ENCODE peak calls at places on chromosomes 11 and 22, in eight cellular contexts. V is HCT116, Z is A549, C is GM23338, R is SK-N-SH, M is K562, T is GM12878, W is HepG2. J is an unnamed sample. For H3K4me1, the result is how much of the 10 kb centered on the place peaks cover.

GRCh38 chr11:32947985-32948384 is 55.4 kb downstream of the QSER1 start:
- DNase-seq in V (no peak), Z (no peak), C (no peak), R (no peak), M (no peak), T (no peak), W (no peak), J (no peak)

GRCh38 chr11:12842933-12843636 is 166.0 kb upstream of the RASSF10 start:
- DNase-seq in V (no peak), Z (peak), C (no peak), R (peak), M (peak), T (no peak), W (no peak), J (no peak)

GRCh38 chr22:31488988-31489617 is 539 bp downstream of the EIF4ENIF1 start:
- DNase-seq in V (no peak), Z (peak), C (peak), R (peak), M (peak), T (no peak), W (no peak), J (no peak)

GRCh38 chr11:94933225-94934130 is 39.9 kb downstream of the CWC15 start:
- DNase-seq in V (no peak), Z (no peak), C (no peak), R (peak), M (no peak), T (no peak), W (no peak), J (no peak)

GRCh38 chr11:38339835-38340440 is 1741.9 kb upstream of the RAG2 start:
- DNase-seq in V (no peak), Z (no peak), C (no peak), R (no peak), M (no peak), T (no peak), W (no peak), J (no peak)

GRCh38 chr11:88344869-88345268 is 7.3 kb upstream of the CTSC start:
- DNase-seq in V (no peak), Z (no peak), C (no peak), R (no peak), M (no peak), T (no peak), W (no peak), J (no peak)

GRCh38 chr11:121105063-121105480 is 4.0 kb downstream of the TECTA start:
- DNase-seq in V (no peak), Z (no peak), C (no peak), R (no peak), M (no peak), T (no peak), W (no peak), J (no peak)

GRCh38 chr11:33622231-33622630 is 78.4 kb downstream of the C11orf91 start:
- DNase-seq in V (no peak), Z (no peak), C (no peak), R (no peak), M (no peak), T (no peak), W (no peak), J (no peak)

GRCh38 chr11:114192841-114193389 is 103.3 kb upstream of the NNMT start:
- DNase-seq in V (no peak), Z (no peak), C (no peak), R (no peak), M (no peak), T (no peak), W (no peak), J (no peak)

GRCh38 chr11:16191212-16191851 is 165.0 kb downstream of the SOX6 start:
- DNase-seq in V (no peak), Z (peak), C (no peak), R (no peak), M (no peak), T (no peak), W (peak), J (no peak)

GRCh38 chr11:102603091-102603490 is 22.0 kb downstream of the MMP20 start:
- DNase-seq in V (peak), Z (no peak), C (no peak), R (no peak), M (no peak), T (no peak), W (peak), J (no peak)

GRCh38 chr11:71300187-71300586 is 47.8 kb upstream of the SHANK2 start:
- DNase-seq in V (no peak), Z (no peak), C (no peak), R (no peak), M (no peak), T (no peak), W (no peak), J (no peak)

GRCh38 chr11:111334495-111335123 is 36.3 kb downstream of the POU2AF3 start:
- DNase-seq in V (no peak), Z (peak), C (no peak), R (peak), M (no peak), T (no peak), W (peak), J (no peak)

GRCh38 chr11:128207861-128208321 is 379.5 kb downstream of the ETS1 start:
- DNase-seq in V (peak), Z (peak), C (no peak), R (no peak), M (no peak), T (no peak), W (no peak), J (peak)

GRCh38 chr22:22702159-22702873 is 57.9 kb downstream of the GGTLC2 start:
- DNase-seq in V (no peak), Z (no peak), C (peak), R (no peak), M (no peak), T (no peak), W (no peak), J (no peak)

GRCh38 chr11:106786251-106786650 is 232.0 kb downstream of the GUCY1A2 start:
- DNase-seq in V (no peak), Z (no peak), C (no peak), R (no peak), M (no peak), T (no peak), W (no peak), J (no peak)

GRCh38 chr11:23959466-23959865 is 537.4 kb upstream of the LUZP2 start:
- DNase-seq in V (no peak), Z (no peak), C (peak), R (no peak), M (no peak), T (no peak), W (no peak), J (no peak)

GRCh38 chr11:86499723-86500129 is 125.0 kb downstream of the CCDC81 start:
- DNase-seq in V (no peak), Z (peak), C (no peak), R (no peak), M (no peak), T (no peak), W (peak), J (no peak)

GRCh38 chr22:40498454-40499186 is 128.2 kb downstream of the SGSM3 start:
- DNase-seq in V (peak), Z (peak), C (peak), R (no peak), M (peak), T (no peak), W (peak), J (peak)

GRCh38 chr11:86695391-86695790 is 23.0 kb upstream of the ME3 start:
- DNase-seq in V (no peak), Z (no peak), C (no peak), R (no peak), M (no peak), T (no peak), W (no peak), J (no peak)

GRCh38 chr11:85947431-85948272 is 92.5 kb downstream of the CCDC83 start:
- DNase-seq in V (no peak), Z (peak), C (no peak), R (no peak), M (no peak), T (no peak), W (no peak), J (peak)

GRCh38 chr22:43849731-43850130 is 12.6 kb downstream of the SULT4A1 start:
- DNase-seq in V (no peak), Z (no peak), C (no peak), R (no peak), M (no peak), T (no peak), W (no peak), J (no peak)

GRCh38 chr11:63573881-63574855 is 11.0 kb upstream of the PLAAT2 start:
- DNase-seq in V (no peak), Z (peak), C (no peak), R (no peak), M (peak), T (no peak), W (peak), J (no peak)

GRCh38 chr11:44316388-44317240 is 6.7 kb upstream of the ALX4 start:
- DNase-seq in V (no peak), Z (peak), C (peak), R (peak), M (peak), T (no peak), W (no peak), J (no peak)

GRCh38 chr11:76606102-76606793 is 64.3 kb downstream of the LRRC32 start:
- DNase-seq in V (no peak), Z (no peak), C (no peak), R (peak), M (no peak), T (no peak), W (no peak), J (no peak)

GRCh38 chr11:5922749-5923426 is 19.2 kb upstream of the OR56A3 start:
- DNase-seq in V (peak), Z (peak), C (no peak), R (no peak), M (no peak), T (peak), W (no peak), J (no peak)

GRCh38 chr11:126060651-126061220 is 1.9 kb downstream of the CDON start:
- DNase-seq in V (no peak), Z (peak), C (no peak), R (no peak), M (no peak), T (no peak), W (peak), J (no peak)

GRCh38 chr11:44848203-44848962 is 102.3 kb downstream of the TP53I11 start:
- DNase-seq in V (no peak), Z (no peak), C (peak), R (no peak), M (no peak), T (no peak), W (no peak), J (no peak)

GRCh38 chr11:65558002-65558784 is at the start of gene LTBP3:
- DNase-seq in V (no peak), Z (peak), C (peak), R (peak), M (peak), T (no peak), W (peak), J (no peak)

GRCh38 chr22:44080936-44081853 is 57.1 kb downstream of the PARVB start:
- DNase-seq in V (peak), Z (peak), C (peak), R (peak), M (peak), T (no peak), W (peak), J (peak)

GRCh38 chr11:33262016-33262638 is 4.9 kb downstream of the HIPK3 start:
- DNase-seq in V (no peak), Z (no peak), C (no peak), R (no peak), M (no peak), T (no peak), W (no peak), J (no peak)

GRCh38 chr11:57126766-57127400 is 54.9 kb upstream of the LRRC55 start:
- DNase-seq in V (no peak), Z (peak), C (no peak), R (no peak), M (no peak), T (no peak), W (no peak), J (no peak)

GRCh38 chr11:85658180-85658579 is 6.7 kb downstream of the CREBZF start:
- DNase-seq in V (no peak), Z (no peak), C (no peak), R (no peak), M (no peak), T (no peak), W (no peak), J (no peak)

GRCh38 chr11:71241721-71242259 is 10.6 kb downstream of the SHANK2 start:
- DNase-seq in V (no peak), Z (no peak), C (no peak), R (no peak), M (no peak), T (no peak), W (no peak), J (no peak)

GRCh38 chr11:82797595-82797971 is 63.9 kb upstream of the FAM181B start:
- DNase-seq in V (no peak), Z (no peak), C (no peak), R (no peak), M (no peak), T (no peak), W (no peak), J (no peak)

GRCh38 chr11:11976476-11977187 is 31.8 kb downstream of the DKK3 start:
- DNase-seq in V (no peak), Z (peak), C (no peak), R (no peak), M (no peak), T (no peak), W (no peak), J (no peak)

GRCh38 chr22:50193621-50194020 is 7.2 kb upstream of the SELENOO start:
- DNase-seq in V (no peak), Z (no peak), C (no peak), R (no peak), M (no peak), T (no peak), W (no peak), J (no peak)

GRCh38 chr22:50190182-50190951 is 4.7 kb downstream of the TRABD start:
- DNase-seq in V (peak), Z (peak), C (peak), R (peak), M (peak), T (peak), W (no peak), J (no peak)

GRCh38 chr22:50192825-50193204 is 7.1 kb downstream of the TRABD start:
- DNase-seq in V (no peak), Z (no peak), C (no peak), R (no peak), M (no peak), T (no peak), W (no peak), J (no peak)

GRCh38 chr22:50191041-50191740 is 5.5 kb downstream of the TRABD start:
- DNase-seq in V (no peak), Z (no peak), C (no peak), R (peak), M (no peak), T (peak), W (no peak), J (no peak)

GRCh38 chr22:50192056-50192824 is 6.5 kb downstream of the TRABD start:
- DNase-seq in V (no peak), Z (no peak), C (no peak), R (no peak), M (no peak), T (no peak), W (no peak), J (no peak)
- H3K4me1 ChIP-seq in V (under half), Z (under half), C (under half), R (under half), M (half or more), T (half or more), W (under half), J (under half)

GRCh38 chr11:100525197-100525596 is 161.9 kb upstream of the ARHGAP42 start:
- DNase-seq in V (no peak), Z (no peak), C (no peak), R (no peak), M (no peak), T (no peak), W (no peak), J (no peak)

GRCh38 chr11:100528872-100529416 is 158.1 kb upstream of the ARHGAP42 start:
- DNase-seq in V (no peak), Z (no peak), C (no peak), R (no peak), M (no peak), T (no peak), W (no peak), J (no peak)

DNA sequence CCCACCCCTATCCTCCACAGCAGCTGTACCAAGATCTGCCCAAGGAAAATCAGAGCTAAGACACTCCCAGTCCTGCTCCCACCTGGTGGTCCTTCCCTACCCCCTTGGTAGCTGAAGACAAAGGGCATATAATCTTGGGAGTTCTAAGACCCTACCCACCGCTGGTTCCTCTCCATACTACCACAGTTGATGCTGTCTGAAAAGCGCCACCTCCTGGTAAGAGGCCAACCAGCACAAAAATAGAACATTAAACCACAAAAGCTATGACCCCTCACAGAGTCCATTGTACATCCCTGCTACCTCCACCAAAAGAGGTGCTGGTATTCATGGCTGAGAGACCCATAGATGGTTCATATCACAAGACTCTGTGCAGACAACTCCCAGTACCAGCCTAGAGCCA is 161.5 kb upstream of the ARHGAP42 start:
- DNase-seq in V (peak), Z (peak), C (peak), R (no peak), M (no peak), T (no peak), W (no peak), J (no peak)
- TF ChIP-seq REST in V (no peak), Z (no peak), C (no peak), R (no peak), M (no peak), T (no peak), W (no peak), J (no peak)

GRCh38 chr11:69297926-69298777 is 4.2 kb downstream of the MYEOV start:
- DNase-seq in V (peak), Z (peak), C (no peak), R (no peak), M (peak), T (peak), W (peak), J (no peak)
- H3K4me1 ChIP-seq in V (half or more), Z (half or more), C (under half), R (under half), M (half or more), T (under half), W (under half), J (half or more)

GRCh38 chr22:37163618-37164534 is 14.2 kb upstream of the IL2RB start:
- DNase-seq in V (no peak), Z (no peak), C (no peak), R (no peak), M (no peak), T (peak), W (no peak), J (no peak)

GRCh38 chr22:37161442-37161841 is 11.7 kb upstream of the IL2RB start:
- DNase-seq in V (peak), Z (peak), C (peak), R (no peak), M (peak), T (no peak), W (peak), J (no peak)

GRCh38 chr22:37164535-37164887 is 14.8 kb upstream of the IL2RB start:
- DNase-seq in V (no peak), Z (no peak), C (no peak), R (no peak), M (no peak), T (no peak), W (no peak), J (no peak)

GRCh38 chr22:37163096-37163489 is 13.4 kb upstream of the IL2RB start:
- DNase-seq in V (no peak), Z (no peak), C (no peak), R (no peak), M (no peak), T (no peak), W (no peak), J (no peak)

DNA sequence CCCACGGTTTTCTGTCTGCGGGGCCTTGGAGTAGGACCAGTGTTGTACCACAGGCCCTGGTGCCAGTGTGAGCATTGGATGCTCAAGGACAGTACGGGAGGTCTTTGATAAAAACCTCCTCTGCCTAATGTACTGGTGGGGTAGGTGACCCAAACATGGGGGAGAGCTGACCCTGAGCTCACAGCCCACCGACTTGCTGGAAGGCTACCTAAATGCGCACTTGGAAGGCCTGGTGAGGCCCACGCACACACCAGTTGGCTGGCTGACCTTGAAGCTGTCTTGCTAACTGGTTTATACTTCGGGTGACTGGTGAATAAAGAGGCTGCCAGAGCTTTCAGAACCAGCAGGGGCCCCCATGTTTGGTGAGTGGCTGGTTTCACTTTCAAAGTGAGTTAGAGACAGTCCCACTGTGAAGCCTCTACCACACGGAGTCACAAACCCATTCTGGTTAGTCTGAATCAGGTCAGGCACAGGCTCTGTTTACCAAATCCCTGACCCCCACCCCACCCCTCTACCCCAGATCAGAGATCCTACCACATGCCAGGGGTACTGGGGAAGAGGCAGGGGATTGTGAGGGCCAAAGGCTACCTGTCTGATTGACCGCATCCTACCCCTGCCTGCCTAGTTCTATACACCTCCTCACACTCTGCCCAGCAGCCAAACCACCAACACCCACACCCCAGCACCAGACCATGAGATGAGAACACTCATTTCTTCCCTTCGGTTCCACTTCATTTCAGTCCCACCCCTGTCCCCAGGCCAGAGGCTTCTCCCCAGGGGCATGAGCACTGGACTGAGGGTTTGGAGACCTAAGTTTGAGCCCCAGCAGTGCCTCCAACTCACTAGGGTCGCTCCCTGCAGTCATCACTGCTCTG is 12.7 kb upstream of the IL2RB start:
- DNase-seq in V (no peak), Z (no peak), C (no peak), R (no peak), M (no peak), T (peak), W (no peak), J (no peak)
- TF ChIP-seq REST in V (no peak), Z (no peak), C (no peak), R (no peak), M (no peak), T (no peak), W (no peak), J (no peak)

GRCh38 chr11:73333626-73334199 is 25.6 kb downstream of the ARHGEF17 start:
- DNase-seq in V (no peak), Z (no peak), C (no peak), R (no peak), M (no peak), T (no peak), W (no peak), J (no peak)

GRCh38 chr11:73327812-73328364 is 19.8 kb downstream of the ARHGEF17 start:
- DNase-seq in V (no peak), Z (no peak), C (no peak), R (no peak), M (no peak), T (no peak), W (no peak), J (no peak)

GRCh38 chr11:73331138-73331916 is 23.3 kb downstream of the ARHGEF17 start:
- DNase-seq in V (no peak), Z (no peak), C (peak), R (peak), M (peak), T (no peak), W (peak), J (no peak)

GRCh38 chr11:73333173-73333572 is 25.1 kb downstream of the ARHGEF17 start:
- DNase-seq in V (no peak), Z (no peak), C (no peak), R (no peak), M (no peak), T (no peak), W (no peak), J (no peak)

DNA sequence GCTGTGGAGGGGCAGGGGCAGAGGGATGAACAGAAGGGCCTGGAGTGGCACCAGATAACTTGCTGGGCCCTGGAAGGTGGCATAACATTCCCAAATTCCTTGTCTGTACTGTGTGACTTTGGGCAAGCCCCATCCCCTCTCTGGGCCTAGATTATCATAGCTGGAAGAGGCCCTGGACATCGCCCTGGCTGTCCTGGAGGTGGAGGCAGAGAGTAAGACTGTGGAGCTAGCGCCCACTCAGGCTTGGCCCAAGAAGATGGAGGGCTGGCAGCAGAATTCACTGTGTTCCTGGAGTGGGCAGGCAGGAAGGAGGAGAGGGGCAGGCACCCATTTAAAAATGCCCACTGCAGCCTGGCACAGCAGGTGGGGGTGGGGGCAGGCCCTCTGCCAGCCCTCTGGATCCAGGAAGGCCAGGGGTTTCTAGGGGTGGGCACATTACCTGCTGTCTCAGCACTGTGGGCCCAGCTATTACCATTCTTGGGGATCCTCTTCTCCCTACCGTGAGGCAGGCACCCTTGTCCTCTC is 22.6 kb downstream of the ARHGEF17 start:
- DNase-seq in V (no peak), Z (peak), C (peak), R (peak), M (peak), T (no peak), W (peak), J (no peak)
- H3K4me1 ChIP-seq in V (half or more), Z (under half), C (under half), R (half or more), M (under half), T (under half), W (half or more), J (under half)